ENCODE peak calls at places on chromosomes 5 and 9, in ten cellular contexts. One of them, this sample, is unnamed.

GRCh38 chr9:32350682-32351081 is 33.8 kb upstream of the ACO1 start:
- DNase-seq in tibial artery: no peak
- DNase-seq in tibial nerve: no peak
- DNase-seq in C1 segment of cervical spinal cord: no peak
- DNase-seq in NCI-H1417: peak
- DNase-seq in fibroblast of lung: peak
- DNase-seq in HFF-Myc: no peak
- DNase-seq in stimulated activated CD8-positive, alpha-beta memory T cell treated with anti-CD3 and anti-CD28 coated beads, Interleukin-15, amount 100 ng/mL, for 24 hours: no peak
- DNase-seq in mesendoderm: peak
- DNase-seq in NAMALWA: peak
- DNase-seq in this sample: no peak

GRCh38 chr9:5043381-5043780 is 58.3 kb downstream of the JAK2 start:
- DNase-seq in tibial artery: no peak
- DNase-seq in tibial nerve: no peak
- DNase-seq in C1 segment of cervical spinal cord: no peak
- DNase-seq in NCI-H1417: no peak
- DNase-seq in fibroblast of lung: peak
- DNase-seq in HFF-Myc: no peak
- DNase-seq in stimulated activated CD8-positive, alpha-beta memory T cell treated with anti-CD3 and anti-CD28 coated beads, Interleukin-15, amount 100 ng/mL, for 24 hours: no peak
- DNase-seq in mesendoderm: no peak
- DNase-seq in NAMALWA: no peak
- DNase-seq in this sample: no peak

GRCh38 chr5:138661342-138661975 is 86.3 kb upstream of the HSPA9 start:
- DNase-seq in tibial artery: peak
- DNase-seq in tibial nerve: no peak
- DNase-seq in C1 segment of cervical spinal cord: no peak
- DNase-seq in NCI-H1417: no peak
- DNase-seq in fibroblast of lung: no peak
- DNase-seq in HFF-Myc: no peak
- DNase-seq in stimulated activated CD8-positive, alpha-beta memory T cell treated with anti-CD3 and anti-CD28 coated beads, Interleukin-15, amount 100 ng/mL, for 24 hours: no peak
- DNase-seq in mesendoderm: no peak
- DNase-seq in NAMALWA: no peak
- DNase-seq in this sample: no peak

GRCh38 chr9:117723986-117724654 is 19.9 kb downstream of the TLR4 start:
- DNase-seq in tibial artery: no peak
- DNase-seq in tibial nerve: no peak
- DNase-seq in C1 segment of cervical spinal cord: no peak
- DNase-seq in NCI-H1417: no peak
- DNase-seq in fibroblast of lung: no peak
- DNase-seq in HFF-Myc: no peak
- DNase-seq in stimulated activated CD8-positive, alpha-beta memory T cell treated with anti-CD3 and anti-CD28 coated beads, Interleukin-15, amount 100 ng/mL, for 24 hours: no peak
- DNase-seq in mesendoderm: no peak
- DNase-seq in NAMALWA: no peak
- DNase-seq in this sample: no peak

GRCh38 chr9:130327070-130327780 is 61.7 kb downstream of the HMCN2 start:
- DNase-seq in tibial artery: no peak
- DNase-seq in tibial nerve: no peak
- DNase-seq in C1 segment of cervical spinal cord: no peak
- DNase-seq in NCI-H1417: no peak
- DNase-seq in fibroblast of lung: no peak
- DNase-seq in HFF-Myc: no peak
- DNase-seq in stimulated activated CD8-positive, alpha-beta memory T cell treated with anti-CD3 and anti-CD28 coated beads, Interleukin-15, amount 100 ng/mL, for 24 hours: no peak
- DNase-seq in mesendoderm: peak
- DNase-seq in NAMALWA: peak
- DNase-seq in this sample: peak

GRCh38 chr5:115599502-115599901 is 2.8 kb downstream of the TICAM2 start:
- DNase-seq in tibial artery: no peak
- DNase-seq in tibial nerve: no peak
- DNase-seq in C1 segment of cervical spinal cord: peak
- DNase-seq in NCI-H1417: no peak
- DNase-seq in fibroblast of lung: peak
- DNase-seq in HFF-Myc: no peak
- DNase-seq in stimulated activated CD8-positive, alpha-beta memory T cell treated with anti-CD3 and anti-CD28 coated beads, Interleukin-15, amount 100 ng/mL, for 24 hours: no peak
- DNase-seq in mesendoderm: no peak
- DNase-seq in NAMALWA: peak
- DNase-seq in this sample: no peak

GRCh38 chr9:18795947-18796705 is 236.9 kb downstream of the SAXO1 start:
- DNase-seq in tibial artery: no peak
- DNase-seq in tibial nerve: no peak
- DNase-seq in C1 segment of cervical spinal cord: no peak
- DNase-seq in NCI-H1417: no peak
- DNase-seq in fibroblast of lung: peak
- DNase-seq in HFF-Myc: no peak
- DNase-seq in stimulated activated CD8-positive, alpha-beta memory T cell treated with anti-CD3 and anti-CD28 coated beads, Interleukin-15, amount 100 ng/mL, for 24 hours: no peak
- DNase-seq in mesendoderm: no peak
- DNase-seq in NAMALWA: no peak
- DNase-seq in this sample: no peak

GRCh38 chr9:15142903-15143534 is 164.0 kb downstream of the TTC39B start:
- DNase-seq in tibial artery: no peak
- DNase-seq in tibial nerve: no peak
- DNase-seq in C1 segment of cervical spinal cord: no peak
- DNase-seq in NCI-H1417: peak
- DNase-seq in fibroblast of lung: peak
- DNase-seq in HFF-Myc: peak
- DNase-seq in stimulated activated CD8-positive, alpha-beta memory T cell treated with anti-CD3 and anti-CD28 coated beads, Interleukin-15, amount 100 ng/mL, for 24 hours: no peak
- DNase-seq in mesendoderm: peak
- DNase-seq in NAMALWA: peak
- DNase-seq in this sample: peak

GRCh38 chr5:175797521-175798038 is 73.8 kb upstream of the CPLX2 start:
- DNase-seq in tibial artery: no peak
- DNase-seq in tibial nerve: no peak
- DNase-seq in C1 segment of cervical spinal cord: no peak
- DNase-seq in NCI-H1417: peak
- DNase-seq in fibroblast of lung: no peak
- DNase-seq in HFF-Myc: no peak
- DNase-seq in stimulated activated CD8-positive, alpha-beta memory T cell treated with anti-CD3 and anti-CD28 coated beads, Interleukin-15, amount 100 ng/mL, for 24 hours: no peak
- DNase-seq in mesendoderm: peak
- DNase-seq in NAMALWA: no peak
- DNase-seq in this sample: peak

This sample was measured in H7.